ENCODE peak calls at places on chromosomes 4 and X, in eight cellular contexts. B is GM23338, E is PC-3, A is GM23248, J is HCT116, D is hepatocyte, K is neural progenitor cell, F is MM.1S. Y is an unnamed sample.

GRCh38 chr4:139628184-139629012 is 37.2 kb upstream of the MGST2 start:
- DNase-seq in B (peak), E (no peak), A (no peak), J (no peak), D (no peak), K (peak), F (no peak), Y (no peak)

GRCh38 chr4:82998898-82999297 is 11.7 kb downstream of the LIN54 start:
- DNase-seq in B (no peak), E (no peak), A (no peak), J (no peak), D (no peak), K (no peak), F (no peak), Y (no peak)

GRCh38 chrX:97070346-97070745 is 186.6 kb downstream of the RPA4 start:
- DNase-seq in B (no peak), E (no peak), A (no peak), J (no peak), D (no peak), K (no peak), F (no peak), Y (no peak)

GRCh38 chr4:7275067-7275466 is 82.7 kb downstream of the SORCS2 start:
- DNase-seq in B (no peak), E (peak), A (peak), J (no peak), D (no peak), K (no peak), F (no peak), Y (no peak)

GRCh38 chr4:7571736-7572135 is 137.0 kb upstream of the PSAPL1 start:
- DNase-seq in B (no peak), E (no peak), A (no peak), J (no peak), D (no peak), K (peak), F (no peak), Y (no peak)

GRCh38 chrX:73561791-73562190 is 1.2 kb upstream of the CHIC1 start:
- DNase-seq in B (no peak), E (no peak), A (peak), J (no peak), D (no peak), K (no peak), F (no peak), Y (no peak)

GRCh38 chr4:121819216-121819980 is 4.3 kb downstream of the CCNA2 start:
- DNase-seq in B (no peak), E (no peak), A (peak), J (no peak), D (no peak), K (no peak), F (no peak), Y (no peak)

GRCh38 chrX:118498755-118499154 is 3.1 kb downstream of the DOCK11 start:
- DNase-seq in B (no peak), E (no peak), A (no peak), J (no peak), D (no peak), K (no peak), F (no peak), Y (no peak)

GRCh38 chr4:126821152-126821551 is 811.6 kb upstream of the INTU start:
- DNase-seq in B (no peak), E (no peak), A (no peak), J (no peak), D (no peak), K (no peak), F (no peak), Y (no peak)

GRCh38 chrX:134026732-134027311 is 41.4 kb upstream of the GPC3 start:
- DNase-seq in B (peak), E (peak), A (peak), J (peak), D (peak), K (peak), F (peak), Y (no peak)

GRCh38 chrX:118420462-118420861 is 74.6 kb downstream of the WDR44 start:
- DNase-seq in B (no peak), E (no peak), A (peak), J (no peak), D (peak), K (no peak), F (peak), Y (no peak)

GRCh38 chr4:158285429-158286216 is 75.3 kb downstream of the TMEM144 start:
- DNase-seq in B (no peak), E (no peak), A (no peak), J (no peak), D (no peak), K (no peak), F (no peak), Y (no peak)

GRCh38 chr4:137032242-137032641 is 500.1 kb downstream of the PCDH18 start:
- DNase-seq in B (no peak), E (no peak), A (peak), J (no peak), D (no peak), K (no peak), F (no peak), Y (peak)

GRCh38 chr4:41590591-41590990 is 52.6 kb downstream of the LIMCH1 start:
- DNase-seq in B (no peak), E (peak), A (no peak), J (no peak), D (no peak), K (no peak), F (no peak), Y (no peak)

GRCh38 chr4:128924951-128925350 is 115.5 kb downstream of the JADE1 start:
- DNase-seq in B (no peak), E (no peak), A (peak), J (no peak), D (no peak), K (no peak), F (no peak), Y (no peak)

GRCh38 chr4:141768954-141769353 is 132.6 kb downstream of the IL15 start:
- DNase-seq in B (peak), E (peak), A (peak), J (no peak), D (no peak), K (no peak), F (no peak), Y (no peak)
- H2AFZ ChIP-seq in B (no peak), E (peak), A (peak), J (peak), D (no peak), K (no peak), F (no peak), Y (no peak)

GRCh38 chrX:113802837-113803236 is 781.0 kb upstream of the HTR2C start:
- DNase-seq in B (no peak), E (no peak), A (no peak), J (no peak), D (no peak), K (no peak), F (no peak), Y (no peak)

GRCh38 chrX:113800955-113801354 is 782.9 kb upstream of the HTR2C start:
- DNase-seq in B (no peak), E (no peak), A (no peak), J (no peak), D (no peak), K (no peak), F (no peak), Y (no peak)

DNA sequence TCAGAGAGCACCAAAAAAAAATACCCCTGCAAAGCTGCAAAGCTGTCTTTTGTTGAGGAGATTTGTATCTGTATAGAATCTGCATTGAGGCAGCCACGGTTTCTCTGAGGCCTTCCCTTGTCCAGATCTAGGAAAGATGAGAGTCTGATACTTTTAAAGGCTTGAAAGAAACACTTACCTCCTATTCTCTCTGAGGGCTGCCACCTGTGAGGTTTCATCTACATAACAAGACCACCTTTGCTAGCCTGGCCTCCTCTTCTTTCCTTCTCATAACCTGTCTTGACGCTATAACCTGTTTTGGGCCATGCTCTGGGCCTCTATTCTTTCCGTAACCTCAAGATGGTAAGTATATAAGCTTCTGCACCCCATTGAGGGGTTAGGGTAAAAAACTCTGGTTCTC is 779.6 kb upstream of the HTR2C start:
- DNase-seq in B (peak), E (no peak), A (no peak), J (no peak), D (no peak), K (no peak), F (no peak), Y (no peak)
- H3K4me3 ChIP-seq in B (peak), E (no peak), A (no peak), J (no peak), D (no peak), K (no peak), F (no peak), Y (no peak)

GRCh38 chrX:24215282-24215681 is 65.8 kb downstream of the ZFX start:
- DNase-seq in B (no peak), E (no peak), A (no peak), J (no peak), D (no peak), K (no peak), F (no peak), Y (no peak)
- TF ChIP-seq EZH2phosphoT487 in B (no peak), E (no peak), A (no peak), J (no peak), D (no peak), K (no peak), F (no peak), Y (no peak)

GRCh38 chrX:2458309-2458708 is 42.5 kb downstream of the DHRSX start:
- DNase-seq in B (no peak), E (no peak), A (no peak), J (no peak), D (no peak), K (no peak), F (no peak), Y (no peak)

GRCh38 chrX:2452799-2453198 is 48.0 kb downstream of the DHRSX start:
- DNase-seq in B (no peak), E (no peak), A (no peak), J (no peak), D (no peak), K (no peak), F (no peak), Y (no peak)

GRCh38 chrX:2452317-2452784 is 48.4 kb downstream of the DHRSX start:
- DNase-seq in B (no peak), E (no peak), A (no peak), J (peak), D (no peak), K (no peak), F (no peak), Y (no peak)

GRCh38 chrX:2461711-2462016 is 39.1 kb downstream of the DHRSX start:
- DNase-seq in B (no peak), E (no peak), A (no peak), J (no peak), D (no peak), K (no peak), F (no peak), Y (no peak)

GRCh38 chrX:2457289-2458133 is 43.3 kb downstream of the DHRSX start:
- DNase-seq in B (peak), E (no peak), A (no peak), J (peak), D (no peak), K (peak), F (no peak), Y (no peak)
- H2AFZ ChIP-seq in B (no peak), E (no peak), A (no peak), J (no peak), D (no peak), K (no peak), F (no peak), Y (no peak)

DNA sequence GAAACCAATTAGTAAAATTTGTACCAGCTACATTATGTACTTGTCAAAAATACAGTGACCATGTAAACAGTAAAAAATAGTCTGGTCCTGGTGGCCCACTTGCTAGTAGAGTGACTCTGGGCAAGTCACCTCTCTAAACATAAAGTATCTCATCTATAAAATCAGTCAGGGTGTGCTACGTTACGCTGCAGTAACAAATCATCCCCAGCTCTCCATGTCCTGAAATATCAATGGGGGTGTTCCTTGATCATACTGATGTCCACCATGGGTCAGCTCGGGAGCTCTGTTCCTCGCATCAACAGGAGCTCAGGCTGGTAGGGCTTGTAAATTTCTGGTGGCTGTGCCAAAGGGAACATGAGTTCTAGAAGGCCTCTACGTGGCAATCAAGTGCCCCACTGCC is 268.6 kb downstream of the RAB28 start:
- DNase-seq in B (no peak), E (no peak), A (no peak), J (no peak), D (no peak), K (no peak), F (no peak), Y (no peak)
- H3K4me3 ChIP-seq in B (no peak), E (no peak), A (no peak), J (no peak), D (no peak), K (no peak), F (no peak), Y (no peak)

DNA sequence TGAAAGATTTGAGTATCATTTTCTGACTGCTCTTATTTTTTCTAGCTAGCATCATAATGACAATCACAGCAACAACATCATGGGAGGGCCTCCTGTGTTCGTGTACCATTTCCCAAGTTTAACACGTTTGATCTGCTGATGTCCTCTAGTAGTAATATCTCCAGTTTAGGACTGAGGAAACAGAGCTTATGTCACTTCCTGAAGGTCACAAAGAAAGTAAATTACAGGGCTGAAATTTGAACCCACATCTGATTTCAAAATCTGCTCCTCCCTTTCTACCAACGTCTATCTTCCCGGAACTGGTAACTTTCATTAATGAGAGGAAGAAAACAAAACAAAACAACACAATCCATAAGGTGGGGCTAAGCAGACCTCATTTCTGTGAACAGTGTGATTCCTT is 302.7 kb downstream of the PACRGL start:
- DNase-seq in B (no peak), E (no peak), A (no peak), J (no peak), D (no peak), K (no peak), F (no peak), Y (no peak)
- TF ChIP-seq EZH2phosphoT487 in B (no peak), E (no peak), A (no peak), J (no peak), D (no peak), K (no peak), F (no peak), Y (no peak)

DNA sequence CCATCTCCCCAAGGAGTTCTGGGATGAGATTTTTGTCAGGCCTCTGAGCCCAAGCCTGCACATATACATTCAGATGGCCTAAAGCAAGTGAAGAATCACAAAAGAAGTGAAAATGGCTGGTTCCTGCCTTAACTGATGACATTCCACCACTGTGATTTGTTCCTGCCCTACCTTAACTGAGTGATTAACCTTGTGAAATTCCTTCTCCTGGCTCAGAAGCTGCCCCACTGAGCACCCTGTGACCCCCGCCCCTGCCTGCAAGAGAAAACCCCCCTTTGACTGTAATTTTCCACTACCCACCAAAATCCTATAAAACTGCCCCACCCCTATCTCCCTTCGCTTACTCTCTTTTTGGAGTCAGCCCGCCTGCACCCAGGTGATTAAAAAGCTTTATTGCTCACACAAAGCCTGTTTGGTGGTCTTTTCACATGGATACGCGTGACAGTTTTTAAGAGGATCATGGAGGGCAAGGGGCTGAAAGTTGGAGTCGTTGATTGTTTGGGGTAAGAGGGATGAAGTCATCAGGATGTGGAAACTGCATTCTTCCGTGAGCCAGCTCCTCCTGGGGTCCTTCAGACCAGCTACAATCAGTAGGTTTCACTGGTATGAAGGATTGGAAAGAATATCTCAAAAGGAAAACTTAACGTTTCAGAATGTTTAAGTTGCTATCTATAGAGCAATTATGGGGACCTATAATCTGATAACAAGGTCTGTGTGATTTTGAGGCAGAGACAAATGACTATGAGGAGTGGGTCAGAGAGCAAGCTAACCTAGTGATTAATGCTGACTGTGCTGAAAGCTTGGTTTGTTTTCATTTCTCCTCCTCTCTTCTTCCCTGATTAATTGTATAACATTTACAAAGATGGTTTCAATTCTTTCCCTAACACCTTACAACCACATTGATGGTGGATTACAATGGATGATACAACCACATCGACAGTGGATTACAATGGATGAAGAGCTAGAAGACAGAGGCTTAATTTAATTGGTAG is 28.6 kb upstream of the MAGEA11 start:
- DNase-seq in B (peak), E (peak), A (no peak), J (no peak), D (no peak), K (peak), F (no peak), Y (no peak)
- H2AFZ ChIP-seq in B (no peak), E (no peak), A (no peak), J (no peak), D (no peak), K (no peak), F (no peak), Y (no peak)

GRCh38 chr4:88752754-88753153 is 55.1 kb upstream of the NAP1L5 start:
- DNase-seq in B (no peak), E (peak), A (no peak), J (no peak), D (no peak), K (no peak), F (no peak), Y (no peak)
- H3K4me3 ChIP-seq in B (no peak), E (no peak), A (no peak), J (no peak), D (no peak), K (no peak), F (no peak), Y (no peak)

GRCh38 chr4:74933562-74934015 is 673 bp downstream of the PARM1 start:
- DNase-seq in B (peak), E (no peak), A (peak), J (no peak), D (peak), K (peak), F (peak), Y (no peak)
- TF ChIP-seq EZH2phosphoT487 in B (no peak), E (no peak), A (no peak), J (no peak), D (no peak), K (peak), F (no peak), Y (no peak)

Y was measured in OCI-LY7.